ENCODE peak calls at places on chromosome 22, in five cellular contexts. Y, Q, H, T and C are unnamed samples.

GRCh38 chr22:37345863-37346514 is 63.7 kb downstream of the CYTH4 start:
- DNase-seq in Q (no peak), H (no peak), T (peak; percentile 98), Y (no peak), C (no peak)

GRCh38 chr22:42296381-42296853 is 26.0 kb upstream of the TCF20 start:
- DNase-seq in Q (peak; percentile 47), Y (no peak), H (peak; percentile 71), T (no peak), C (no peak)

GRCh38 chr22:36334838-36335603 is 52.7 kb downstream of the MYH9 start:
- DNase-seq in Q (peak; percentile 55), H (no peak), Y (no peak), T (peak; percentile 67), C (no peak)

GRCh38 chr22:38413085-38414008 is 41.7 kb downstream of the KCNJ4 start:
- DNase-seq in H (peak; percentile 40), Y (no peak), Q (peak; percentile 61), T (peak; percentile 16), C (no peak)

GRCh38 chr22:50696251-50696798 is 23.7 kb downstream of the SHANK3 start:
- DNase-seq in H (no peak), T (no peak), Q (no peak), Y (peak; percentile 4), C (no peak)

GRCh38 chr22:25048659-25049657 is 96.4 kb downstream of the KIAA1671 start:
- DNase-seq in T (peak; percentile 73), H (peak; percentile 88), Q (peak; percentile 65), Y (peak; percentile 56), C (peak; percentile 72)

GRCh38 chr22:49948116-49948515 is 12.5 kb upstream of the PIM3 start:
- DNase-seq in Q (no peak), T (no peak), Y (no peak), H (no peak), C (no peak)

GRCh38 chr22:20656902-20657836 is 116.7 kb upstream of the SERPIND1 start:
- DNase-seq in T (no peak), Y (no peak), Q (no peak), H (peak; percentile 40), C (no peak)

GRCh38 chr22:31253949-31254348 is 38.3 kb downstream of the PIK3IP1 start:
- DNase-seq in T (no peak), Q (peak; percentile 34), H (peak; percentile 78), Y (peak; percentile 32), C (peak; percentile 82)

GRCh38 chr22:20176421-20177060 is 25.7 kb upstream of the CCDC188 start:
- DNase-seq in Y (no peak), T (no peak), H (no peak), Q (no peak), C (no peak)

GRCh38 chr22:48313156-48313555 is 1514.5 kb downstream of the BRD1 start:
- DNase-seq in H (no peak), Q (no peak), Y (no peak), T (no peak), C (no peak)

GRCh38 chr22:20128902-20129746 is 2.5 kb upstream of the ZDHHC8 start:
- DNase-seq in H (peak; percentile 86), Y (no peak), T (peak; percentile 46), Q (no peak), C (peak; percentile 49)

GRCh38 chr22:47698906-47699305 is 936.5 kb downstream of the TBC1D22A start:
- DNase-seq in T (no peak), Q (no peak), Y (no peak), H (no peak), C (no peak)

GRCh38 chr22:19517171-19517500 is 7.1 kb downstream of the CLDN5 start:
- DNase-seq in H (peak; percentile 35), T (no peak), Y (no peak), Q (no peak), C (no peak)

GRCh38 chr22:50438305-50439275 is 36.2 kb downstream of the SBF1 start:
- DNase-seq in H (no peak), Q (no peak), T (no peak), Y (peak; percentile 12), C (no peak)

GRCh38 chr22:23896523-23897186 is 2.5 kb downstream of the MIF start:
- DNase-seq in Y (no peak), Q (no peak), T (no peak), H (no peak), C (no peak)

GRCh38 chr22:21639359-21639758 is 2.7 kb upstream of the SDF2L1 start:
- DNase-seq in Q (no peak), T (no peak), Y (no peak), H (no peak), C (no peak)

GRCh38 chr22:25081409-25081824 is 118.2 kb upstream of the CRYBB3 start:
- DNase-seq in H (peak; percentile 80), T (peak; percentile 39), Q (no peak), Y (no peak), C (peak; percentile 60)

GRCh38 chr22:26068571-26068970 is 100.7 kb upstream of the SEZ6L start:
- DNase-seq in H (peak; percentile 75), Q (no peak), Y (no peak), T (no peak), C (no peak)

GRCh38 chr22:20438066-20438677 is 547 bp upstream of the SCARF2 start:
- DNase-seq in Q (no peak), H (peak; percentile 82), Y (no peak), T (peak; percentile 60), C (no peak)

GRCh38 chr22:38167988-38168407 is 13.6 kb downstream of the PLA2G6 start:
- DNase-seq in Y (peak; percentile 55), Q (peak; percentile 75), T (peak; percentile 27), H (no peak), C (no peak)

GRCh38 chr22:17264321-17265052 is 45.3 kb upstream of the ADA2 start:
- DNase-seq in Q (no peak), Y (peak; percentile 52), T (peak; percentile 64), H (peak; percentile 88), C (no peak)

GRCh38 chr22:38298312-38299000 is 18.8 kb downstream of the CSNK1E start:
- DNase-seq in H (peak; percentile 88), Q (no peak), T (peak; percentile 97), Y (no peak), C (peak; percentile 40)

GRCh38 chr22:19853879-19854777 is 546 bp downstream of the GNB1L start:
- DNase-seq in Q (peak; percentile 46), Y (no peak), H (peak; percentile 61), T (no peak), C (no peak)

GRCh38 chr22:36737776-36738175 is 34.2 kb upstream of the CACNG2 start:
- DNase-seq in T (no peak), Q (peak; percentile 35), H (peak; percentile 30), Y (peak; percentile 36), C (no peak)

GRCh38 chr22:11253000-11253511 is 4274.9 kb upstream of the OR11H1 start:
- DNase-seq in Y (peak; percentile 4), H (no peak), Q (peak; percentile 7), T (no peak), C (no peak)

GRCh38 chr22:47798229-47798628 is 1035.8 kb downstream of the TBC1D22A start:
- DNase-seq in Q (no peak), H (peak; percentile 7), Y (no peak), T (no peak), C (no peak)

GRCh38 chr22:49961601-49962011 is 1.0 kb downstream of the PIM3 start:
- DNase-seq in Y (no peak), Q (peak; percentile 37), T (peak; percentile 33), H (no peak), C (no peak)

GRCh38 chr22:48098936-48099245 is 1336.4 kb downstream of the TBC1D22A start:
- DNase-seq in Q (no peak), Y (no peak), H (peak; percentile 14), T (no peak), C (no peak)

GRCh38 chr22:19942071-19942885 is 660 bp upstream of the TXNRD2 start:
- DNase-seq in T (peak; percentile 80), Q (no peak), Y (no peak), H (no peak), C (no peak)

GRCh38 chr22:50688448-50688847 is 15.8 kb downstream of the SHANK3 start:
- DNase-seq in H (no peak), T (no peak), Q (no peak), Y (no peak), C (no peak)

GRCh38 chr22:49310354-49310753 is 517.3 kb downstream of the BRD1 start:
- DNase-seq in Y (peak; percentile 4), T (no peak), Q (no peak), H (peak; percentile 22), C (no peak)

GRCh38 chr22:19762315-19763140 is 1.9 kb downstream of the TBX1 start:
- DNase-seq in H (no peak), T (no peak), Q (no peak), Y (no peak), C (no peak)

DNA sequence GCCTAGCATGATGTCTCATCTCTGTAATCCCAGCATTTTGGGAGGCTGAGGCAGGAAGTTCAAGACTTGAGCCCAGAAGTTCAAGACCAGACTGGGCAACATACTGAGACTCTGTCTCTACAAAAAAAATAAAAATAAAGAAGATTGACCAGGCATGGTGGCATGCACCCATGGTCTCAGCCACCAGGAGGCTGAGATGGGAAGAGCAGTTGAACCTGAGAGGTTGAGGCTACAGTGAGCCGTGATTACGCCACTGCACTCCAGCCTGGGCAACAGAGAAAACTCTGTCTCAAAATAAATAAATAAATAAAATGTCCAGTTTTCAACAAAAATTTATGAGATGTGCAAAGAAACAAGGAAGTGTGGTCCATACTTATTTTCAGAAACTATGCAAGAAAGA is 28.3 kb downstream of the EFCAB6 start:
- DNase-seq in T (peak; percentile 2), Y (no peak), Q (no peak), H (peak; percentile 66), C (no peak)
- TF ChIP-seq CTCF in T (peak; percentile 14), Y (no peak), Q (no peak), H (peak; percentile 73), C (no peak)

DNA sequence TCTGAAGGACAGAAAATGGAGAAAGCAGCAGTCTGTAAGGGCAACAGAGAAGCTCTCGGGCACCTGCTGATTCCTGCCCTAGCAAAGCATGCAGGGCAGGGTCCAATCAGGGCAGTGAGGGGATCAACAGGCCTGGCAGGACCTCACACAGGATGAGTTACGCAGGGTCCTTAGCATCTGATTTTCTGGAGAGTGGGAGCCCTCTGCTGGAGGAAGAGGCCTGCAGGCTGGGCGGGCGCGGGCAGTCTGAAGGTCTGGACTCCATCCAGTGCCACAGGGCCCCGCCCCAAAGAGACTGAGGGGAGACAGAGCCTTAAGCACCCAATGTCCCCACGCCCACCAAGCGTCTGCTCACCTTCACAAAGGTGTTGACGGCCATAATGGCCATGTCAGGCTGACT is 28.9 kb downstream of the AP1B1 start:
- DNase-seq in H (peak; percentile 83), Y (peak; percentile 66), T (peak; percentile 75), Q (peak; percentile 66), C (peak; percentile 49)
- H3K4me1 ChIP-seq in H (no peaks in the 10 kb centered on the region), Y (peaks cover 8% of the 10 kb centered on the region), T (peaks cover 9% of the 10 kb centered on the region), Q (peaks cover 22% of the 10 kb centered on the region), C (no peaks in the 10 kb centered on the region)

GRCh38 chr22:40347300-40347699 is 1.0 kb downstream of the ADSL start:
- DNase-seq in T (no peak), Q (no peak), Y (no peak), H (no peak), C (no peak)
- H3K4me3 ChIP-seq in T (peak overlapping the region; percentile 60), Q (peak overlapping the region; percentile 67), Y (peak overlapping the region; percentile 92), H (peak overlapping the region; percentile 99), C (peak overlapping the region; percentile 90)

GRCh38 chr22:35311551-35311999 is 11.9 kb downstream of the TOM1 start:
- DNase-seq in Q (no peak), T (no peak), Y (no peak), H (no peak), C (no peak)

GRCh38 chr22:35308480-35308945 is 8.8 kb downstream of the TOM1 start:
- DNase-seq in Y (no peak), Q (no peak), H (no peak), T (no peak), C (no peak)

GRCh38 chr22:35313311-35314121 is 13.8 kb downstream of the TOM1 start:
- DNase-seq in H (no peak), T (peak; percentile 76), Y (peak; percentile 84), Q (peak; percentile 50), C (peak; percentile 31)

GRCh38 chr22:35312198-35313059 is 12.7 kb downstream of the TOM1 start:
- DNase-seq in Q (no peak), H (no peak), T (no peak), Y (no peak), C (peak; percentile 81)

GRCh38 chr22:35310556-35311550 is 11.2 kb downstream of the TOM1 start:
- DNase-seq in T (no peak), H (no peak), Q (no peak), Y (no peak), C (peak; percentile 42)
- TF ChIP-seq CTCF in T (no peak), H (peak; percentile 29), Q (no peak), Y (no peak), C (no peak)